ENCODE peak calls at places on chromosomes 6 and 20, in ten cellular contexts. B is IMR-90, U is sigmoid colon, C is H1, E is heart left ventricle, V is K562, S is adrenal gland, Y is spleen, T is stomach, X is ovary. H is an unnamed sample. For H3K27me3, the result is how much of the 10 kb centered on the place peaks cover.

GRCh38 chr6:108626777-108627176 is 66.1 kb downstream of the FOXO3 start:
- DNase-seq in B (no peak), U (no peak), C (no peak), E (no peak), V (no peak), S (no peak), Y (no peak), T (no peak), X (no peak), H (no peak)

GRCh38 chr20:34713194-34713943 is 9.2 kb downstream of the TP53INP2 start:
- DNase-seq in B (peak), U (no peak), C (no peak), E (peak), V (peak), S (peak), Y (no peak), T (no peak), X (no peak), H (peak)

GRCh38 chr6:70008189-70008588 is 141.8 kb downstream of the COL19A1 start:
- DNase-seq in B (no peak), U (no peak), C (no peak), E (no peak), V (no peak), S (no peak), Y (no peak), T (no peak), X (no peak), H (no peak)

GRCh38 chr20:21808863-21809664 is 103.6 kb downstream of the PAX1 start:
- DNase-seq in B (no peak), U (no peak), C (peak), E (peak), V (peak), S (peak), Y (peak), T (peak), X (no peak), H (peak)

GRCh38 chr20:57317789-57318371 is 11.7 kb upstream of the SPO11 start:
- DNase-seq in B (no peak), U (no peak), C (no peak), E (no peak), V (no peak), S (no peak), Y (no peak), T (no peak), X (no peak), H (no peak)

GRCh38 chr6:118813795-118814194 is 80.2 kb upstream of the ASF1A start:
- DNase-seq in B (peak), U (no peak), C (no peak), E (no peak), V (no peak), S (no peak), Y (no peak), T (no peak), X (no peak), H (no peak)

GRCh38 chr6:168193816-168194701 is 115.0 kb upstream of the FRMD1 start:
- DNase-seq in B (no peak), U (peak), C (no peak), E (no peak), V (peak), S (no peak), Y (no peak), T (peak), X (no peak), H (no peak)

GRCh38 chr6:36139991-36140710 is 9.8 kb downstream of the MAPK13 start:
- DNase-seq in B (no peak), U (no peak), C (no peak), E (no peak), V (peak), S (peak), Y (no peak), T (no peak), X (no peak), H (no peak)

GRCh38 chr6:30987304-30987703 is 3.8 kb downstream of the MUC21 start:
- DNase-seq in B (no peak), U (no peak), C (no peak), E (no peak), V (no peak), S (no peak), Y (no peak), T (no peak), X (no peak), H (no peak)

GRCh38 chr6:150088481-150089154 is 19.7 kb upstream of the ULBP3 start:
- DNase-seq in B (no peak), U (no peak), C (no peak), E (no peak), V (no peak), S (no peak), Y (no peak), T (no peak), X (no peak), H (no peak)

GRCh38 chr20:36493801-36494114 is 47.6 kb upstream of the MYL9 start:
- DNase-seq in B (peak), U (peak), C (no peak), E (peak), V (no peak), S (peak), Y (no peak), T (peak), X (peak), H (peak)

GRCh38 chr6:129608886-129609540 is 101.0 kb downstream of the ARHGAP18 start:
- DNase-seq in B (no peak), U (no peak), C (no peak), E (no peak), V (no peak), S (no peak), Y (no peak), T (no peak), X (no peak), H (no peak)

GRCh38 chr6:112744827-112745226 is 397.7 kb downstream of the RFPL4B start:
- DNase-seq in B (peak), U (no peak), C (no peak), E (no peak), V (no peak), S (no peak), Y (no peak), T (no peak), X (no peak), H (no peak)

GRCh38 chr6:119459207-119459974 is 109.8 kb upstream of the MAN1A1 start:
- DNase-seq in B (no peak), U (no peak), C (no peak), E (no peak), V (no peak), S (no peak), Y (no peak), T (no peak), X (no peak), H (no peak)

GRCh38 chr20:23488470-23488869 is 2.4 kb upstream of the CST8 start:
- DNase-seq in B (no peak), U (no peak), C (no peak), E (no peak), V (no peak), S (no peak), Y (no peak), T (no peak), X (no peak), H (no peak)

GRCh38 chr6:41163419-41163717 is 452 bp upstream of the TREM2 start:
- DNase-seq in B (no peak), U (no peak), C (no peak), E (no peak), V (no peak), S (no peak), Y (no peak), T (no peak), X (no peak), H (no peak)

GRCh38 chr6:26311385-26312095 is 53.5 kb upstream of the BTN3A2 start:
- DNase-seq in B (peak), U (no peak), C (no peak), E (no peak), V (peak), S (no peak), Y (no peak), T (no peak), X (peak), H (no peak)

GRCh38 chr6:87907521-87907920 is 140.1 kb upstream of the SPACA1 start:
- DNase-seq in B (peak), U (no peak), C (no peak), E (no peak), V (no peak), S (no peak), Y (no peak), T (no peak), X (no peak), H (no peak)

GRCh38 chr6:44029489-44030185 is 97.6 kb downstream of the MRPL14 start:
- DNase-seq in B (peak), U (peak), C (no peak), E (no peak), V (no peak), S (no peak), Y (peak), T (no peak), X (no peak), H (no peak)

GRCh38 chr6:150074651-150075416 is 5.9 kb upstream of the ULBP3 start:
- DNase-seq in B (no peak), U (no peak), C (no peak), E (no peak), V (no peak), S (no peak), Y (no peak), T (no peak), X (no peak), H (no peak)

GRCh38 chr6:133392015-133392414 is 150.9 kb downstream of the EYA4 start:
- DNase-seq in B (no peak), U (no peak), C (no peak), E (no peak), V (no peak), S (no peak), Y (no peak), T (no peak), X (no peak), H (no peak)

GRCh38 chr6:11805259-11806053 is 26.9 kb upstream of the ADTRP start:
- DNase-seq in B (no peak), U (no peak), C (peak), E (no peak), V (peak), S (no peak), Y (no peak), T (no peak), X (no peak), H (no peak)

GRCh38 chr6:1624848-1625341 is 15.2 kb downstream of the FOXC1 start:
- DNase-seq in B (peak), U (no peak), C (no peak), E (no peak), V (no peak), S (no peak), Y (peak), T (no peak), X (no peak), H (no peak)

GRCh38 chr20:43831496-43832065 is 83.1 kb upstream of the TOX2 start:
- DNase-seq in B (no peak), U (peak), C (no peak), E (no peak), V (no peak), S (no peak), Y (no peak), T (no peak), X (no peak), H (no peak)

DNA sequence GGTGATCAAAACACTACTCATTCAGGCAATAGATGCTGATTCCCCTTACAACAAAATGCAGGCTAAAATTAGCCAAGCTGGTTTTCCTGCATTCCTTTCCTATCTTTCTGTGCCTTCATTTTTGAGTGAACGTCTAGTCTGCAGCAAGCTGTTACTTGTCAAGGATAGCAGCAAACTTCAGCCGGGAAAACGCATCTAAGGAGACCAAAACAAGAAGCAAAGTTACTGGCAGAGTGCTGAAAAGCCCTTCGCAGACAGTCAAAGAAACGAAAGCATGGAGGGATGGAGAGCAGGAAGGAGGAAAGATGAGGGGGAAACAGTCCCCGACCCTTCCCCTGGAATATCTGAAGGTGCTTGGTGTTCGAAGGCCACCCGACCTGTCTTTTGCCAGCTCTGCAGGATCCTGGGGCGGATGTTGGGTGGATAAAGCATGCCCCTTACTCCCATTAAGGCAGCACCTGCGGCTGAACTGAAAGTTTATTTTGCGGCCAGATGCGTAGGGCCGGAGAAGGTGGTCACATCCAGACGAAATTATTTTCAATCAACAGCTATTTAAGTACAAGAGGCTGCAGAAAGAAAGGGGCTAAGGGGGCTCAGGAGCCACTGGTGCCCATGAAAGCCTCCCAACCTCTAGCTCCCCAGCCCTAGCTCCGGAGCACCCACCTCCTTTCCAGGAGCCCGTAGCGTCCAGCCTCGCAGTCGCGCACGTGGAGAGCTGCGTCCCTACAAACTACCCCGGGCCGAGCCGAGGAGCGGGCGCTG is 538 bp downstream of the FERMT1 start:
- DNase-seq in B (peak), U (no peak), C (no peak), E (no peak), V (no peak), S (no peak), Y (no peak), T (no peak), X (peak), H (no peak)
- H3K27ac ChIP-seq in B (no peak), U (no peak), C (no peak), E (peak), V (no peak), S (no peak), Y (no peak), T (peak), X (peak), H (no peak)

GRCh38 chr6:38867726-38868125 is 152.6 kb downstream of the DNAH8 start:
- DNase-seq in B (no peak), U (no peak), C (no peak), E (no peak), V (no peak), S (no peak), Y (no peak), T (no peak), X (no peak), H (no peak)
- H3K27me3 ChIP-seq in B (under half), U (under half), C (under half), E (under half), V (under half), S (under half), Y (under half), T (under half), X (under half), H (under half)

GRCh38 chr20:62911701-62912280 is 14.5 kb downstream of the DIDO1 start:
- DNase-seq in B (no peak), U (no peak), C (no peak), E (no peak), V (no peak), S (no peak), Y (no peak), T (no peak), X (no peak), H (no peak)
- TF ChIP-seq POLR2A in B (no peak), U (no peak), C (no peak), E (no peak), V (no peak), S (no peak), Y (no peak), T (no peak), X (no peak), H (no peak)

GRCh38 chr20:51801220-51801991 is 915 bp downstream of the SALL4 start:
- DNase-seq in B (no peak), U (no peak), C (no peak), E (no peak), V (no peak), S (no peak), Y (no peak), T (peak), X (no peak), H (no peak)

GRCh38 chr20:51800132-51800721 is 2.1 kb downstream of the SALL4 start:
- DNase-seq in B (no peak), U (no peak), C (peak), E (peak), V (peak), S (peak), Y (peak), T (peak), X (peak), H (peak)

GRCh38 chr20:51797357-51798025 is 4.8 kb downstream of the SALL4 start:
- DNase-seq in B (peak), U (no peak), C (no peak), E (no peak), V (no peak), S (no peak), Y (no peak), T (no peak), X (no peak), H (no peak)

GRCh38 chr20:51800769-51801219 is 1.5 kb downstream of the SALL4 start:
- DNase-seq in B (no peak), U (no peak), C (no peak), E (no peak), V (no peak), S (no peak), Y (no peak), T (peak), X (no peak), H (peak)

DNA sequence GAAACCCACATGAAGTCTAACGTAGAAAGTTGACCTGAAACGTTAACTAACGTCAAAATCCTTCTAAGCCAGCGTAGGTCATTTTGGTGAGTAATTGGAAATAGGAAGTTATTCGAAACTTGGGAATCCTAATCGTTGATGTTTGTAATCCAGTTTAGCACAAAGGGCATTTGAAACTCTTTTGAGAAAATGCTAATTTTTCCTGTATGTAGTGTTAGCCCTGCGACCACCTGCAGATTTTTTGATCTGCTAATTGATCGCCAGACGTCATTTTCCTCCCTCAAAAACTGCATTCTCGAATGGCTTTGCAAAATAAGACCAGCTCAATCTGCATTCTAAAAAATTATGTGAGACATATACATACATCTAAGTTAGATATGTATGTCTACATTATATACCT is 2.7 kb downstream of the SALL4 start:
- DNase-seq in B (no peak), U (no peak), C (no peak), E (no peak), V (no peak), S (no peak), Y (no peak), T (no peak), X (no peak), H (no peak)
- H3K27ac ChIP-seq in B (no peak), U (no peak), C (peak), E (no peak), V (no peak), S (no peak), Y (no peak), T (no peak), X (no peak), H (no peak)

GRCh38 chr6:4125933-4126864 is 9.2 kb downstream of the ECI2 start:
- DNase-seq in B (peak), U (no peak), C (no peak), E (no peak), V (peak), S (no peak), Y (no peak), T (no peak), X (peak), H (no peak)
- H3K27me3 ChIP-seq in B (under half), U (under half), C (under half), E (under half), V (under half), S (under half), Y (under half), T (under half), X (under half), H (under half)

DNA sequence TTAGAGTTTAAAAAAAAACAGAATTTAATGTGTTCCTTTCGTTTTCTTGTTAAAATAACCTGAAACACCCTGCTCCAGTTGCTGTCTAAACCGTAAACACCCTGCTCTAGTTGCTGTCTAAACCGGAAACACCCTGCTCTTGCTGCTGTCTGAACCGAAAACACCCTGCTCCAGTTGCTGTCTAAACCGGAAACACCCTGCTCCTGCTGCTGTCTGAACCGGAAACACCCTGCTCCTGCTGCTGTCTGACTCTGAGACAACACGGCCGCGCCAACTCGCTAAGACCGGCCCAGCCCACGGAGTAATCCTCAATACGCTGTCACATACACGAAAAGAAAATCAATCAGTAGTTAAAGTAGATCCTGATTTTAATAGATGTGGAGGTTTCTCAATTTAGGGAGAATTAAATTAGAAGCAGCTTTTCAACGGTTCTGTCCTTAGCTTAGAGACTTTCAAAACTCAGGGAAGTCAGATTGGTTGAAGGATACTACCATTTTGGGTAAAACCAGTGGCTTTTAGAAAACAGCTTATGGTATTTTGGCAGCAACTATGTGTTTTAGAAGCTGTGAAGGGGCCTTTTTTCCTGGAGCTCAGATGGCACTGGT is 98.3 kb downstream of the RAMACL start:
- DNase-seq in B (peak), U (peak), C (no peak), E (peak), V (peak), S (peak), Y (peak), T (peak), X (no peak), H (no peak)
- TF ChIP-seq POLR2A in B (no peak), U (no peak), C (no peak), E (no peak), V (no peak), S (no peak), Y (no peak), T (no peak), X (no peak), H (no peak)

GRCh38 chr6:16105874-16106273 is 23.0 kb upstream of the MYLIP start:
- DNase-seq in B (peak), U (no peak), C (no peak), E (no peak), V (no peak), S (no peak), Y (no peak), T (no peak), X (no peak), H (no peak)

GRCh38 chr6:16108996-16109658 is 19.8 kb upstream of the MYLIP start:
- DNase-seq in B (no peak), U (no peak), C (no peak), E (peak), V (peak), S (peak), Y (no peak), T (peak), X (no peak), H (no peak)

GRCh38 chr6:16109659-16110300 is 19.1 kb upstream of the MYLIP start:
- DNase-seq in B (no peak), U (no peak), C (no peak), E (no peak), V (no peak), S (no peak), Y (no peak), T (peak), X (peak), H (no peak)

GRCh38 chr6:16106991-16107787 is 21.7 kb upstream of the MYLIP start:
- DNase-seq in B (no peak), U (no peak), C (no peak), E (no peak), V (no peak), S (no peak), Y (no peak), T (no peak), X (no peak), H (no peak)

GRCh38 chr6:16108419-16108818 is 20.5 kb upstream of the MYLIP start:
- DNase-seq in B (no peak), U (no peak), C (no peak), E (no peak), V (no peak), S (no peak), Y (no peak), T (no peak), X (no peak), H (no peak)
- H3K27ac ChIP-seq in B (no peak), U (no peak), C (no peak), E (no peak), V (peak), S (no peak), Y (no peak), T (no peak), X (no peak), H (no peak)

H was measured in right lobe of liver.